ENCODE peak calls at places on chromosomes 16 and 17, in ten cellular contexts. N, E, L, W, C, V, H, K, D and B are unnamed samples. For H3K27me3, the result is how much of the 10 kb centered on the place peaks cover.

GRCh38 chr16:28873543-28874201 is 4.6 kb upstream of the ATP2A1 start:
- DNase-seq in V (no peak), W (no peak), C (peak), K (no peak), E (no peak), L (no peak), H (no peak), N (no peak), D (no peak), B (no peak)

GRCh38 chr17:2056221-2057129 is 1.6 kb downstream of the HIC1 start:
- DNase-seq in N (no peak), L (no peak), W (no peak), D (peak), E (no peak), H (no peak), C (no peak), V (peak), K (peak), B (no peak)

GRCh38 chr16:31181102-31181830 is 1.3 kb downstream of the FUS start:
- DNase-seq in K (no peak), C (peak), V (peak), E (peak), W (peak), L (peak), D (peak), N (peak), H (no peak), B (no peak)

GRCh38 chr17:3472137-3472536 is 518 bp upstream of the SPATA22 start:
- DNase-seq in L (no peak), D (no peak), K (no peak), H (no peak), W (no peak), C (no peak), E (no peak), N (no peak), V (no peak), B (no peak)

GRCh38 chr17:33725675-33726271 is 432.7 kb upstream of the ASIC2 start:
- DNase-seq in D (no peak), C (peak), W (no peak), V (peak), L (peak), K (peak), E (peak), N (peak), H (no peak), B (no peak)

GRCh38 chr16:85505794-85506339 is 107.3 kb upstream of the GSE1 start:
- DNase-seq in W (no peak), L (no peak), V (no peak), C (no peak), N (no peak), K (no peak), H (no peak), D (no peak), E (no peak), B (no peak)

GRCh38 chr17:58331815-58332719 is 3.5 kb upstream of the TSPOAP1 start:
- DNase-seq in V (no peak), H (no peak), W (peak), C (no peak), N (peak), D (no peak), E (peak), L (peak), K (no peak), B (no peak)

GRCh38 chr17:48995871-48996695 is 1.1 kb upstream of the IGF2BP1 start:
- DNase-seq in N (no peak), W (no peak), L (no peak), K (peak), V (no peak), H (no peak), E (no peak), C (peak), D (no peak), B (no peak)

GRCh38 chr17:31391496-31391949 is at the start of gene RAB11FIP4:
- DNase-seq in N (no peak), C (peak), L (no peak), D (no peak), K (peak), W (peak), H (no peak), V (peak), E (no peak), B (no peak)

GRCh38 chr17:72416054-72416691 is 295.4 kb downstream of the SOX9 start:
- DNase-seq in W (no peak), K (no peak), V (peak), H (no peak), C (peak), L (no peak), E (no peak), N (no peak), D (no peak), B (no peak)

GRCh38 chr16:88468289-88469129 is 15.4 kb downstream of the ZFPM1 start:
- DNase-seq in V (no peak), L (no peak), E (peak), D (no peak), H (no peak), W (no peak), N (no peak), K (peak), C (peak), B (no peak)

GRCh38 chr16:84568066-84568465 is 49.8 kb downstream of the COTL1 start:
- DNase-seq in D (no peak), H (no peak), L (no peak), E (no peak), K (no peak), C (no peak), V (no peak), W (no peak), N (no peak), B (no peak)

GRCh38 chr17:80968602-80969029 is 23.0 kb upstream of the CHMP6 start:
- DNase-seq in K (no peak), W (no peak), N (no peak), L (no peak), E (peak), D (peak), V (peak), H (no peak), C (peak), B (no peak)

GRCh38 chr16:85682516-85682915 is 6.2 kb downstream of the GINS2 start:
- DNase-seq in C (no peak), E (no peak), V (no peak), K (no peak), L (no peak), N (no peak), D (no peak), W (no peak), H (no peak), B (no peak)

GRCh38 chr16:54136276-54136625 is 150.3 kb downstream of the IRX3 start:
- DNase-seq in C (no peak), L (no peak), D (no peak), N (no peak), V (peak), E (no peak), W (no peak), K (no peak), H (no peak), B (no peak)

GRCh38 chr16:57946181-57946801 is 24.6 kb downstream of the CNGB1 start:
- DNase-seq in D (no peak), C (no peak), L (no peak), N (no peak), H (no peak), V (no peak), E (no peak), W (no peak), K (no peak), B (no peak)

GRCh38 chr17:57035971-57036481 is 49.0 kb upstream of the AKAP1 start:
- DNase-seq in K (no peak), E (peak), L (no peak), W (peak), C (no peak), H (no peak), N (no peak), V (no peak), D (no peak), B (no peak)

GRCh38 chr17:34579017-34579946 is at the start of gene TMEM132E:
- DNase-seq in W (peak), D (peak), N (peak), C (no peak), V (peak), E (peak), L (peak), K (peak), H (peak), B (no peak)

GRCh38 chr17:50280068-50280467 is 5.8 kb downstream of the TMEM92 start:
- DNase-seq in V (no peak), D (no peak), N (no peak), L (no peak), K (no peak), H (no peak), C (peak), W (no peak), E (no peak), B (no peak)

GRCh38 chr17:81190591-81190990 is 24.6 kb upstream of the AATK start:
- DNase-seq in D (no peak), C (no peak), N (no peak), E (no peak), K (no peak), W (no peak), H (no peak), V (no peak), L (no peak), B (no peak)

GRCh38 chr17:3795758-3796102 is 5.3 kb downstream of the ITGAE start:
- DNase-seq in E (no peak), H (no peak), D (no peak), N (no peak), K (no peak), L (no peak), V (no peak), W (no peak), C (no peak), B (no peak)

GRCh38 chr16:26740771-26741170 is 326.0 kb upstream of the C16orf82 start:
- DNase-seq in C (no peak), E (no peak), N (no peak), W (no peak), K (no peak), V (no peak), D (no peak), H (no peak), L (no peak), B (no peak)

GRCh38 chr16:4136229-4136813 is 20.1 kb upstream of the ADCY9 start:
- DNase-seq in W (no peak), N (no peak), C (no peak), E (peak), K (no peak), L (no peak), H (no peak), D (no peak), V (no peak), B (no peak)

GRCh38 chr16:66402591-66403230 is 24.4 kb upstream of the BEAN1 start:
- DNase-seq in D (no peak), C (no peak), E (no peak), H (no peak), V (no peak), N (no peak), W (no peak), K (no peak), L (no peak), B (no peak)

GRCh38 chr17:17663160-17664072 is 17.8 kb upstream of the RAI1 start:
- DNase-seq in N (peak), L (peak), D (no peak), E (peak), V (peak), H (peak), K (peak), W (no peak), C (peak), B (peak)

GRCh38 chr17:58447039-58447975 is 30.0 kb upstream of the RNF43 start:
- DNase-seq in N (peak), H (no peak), E (peak), L (peak), K (peak), V (peak), D (no peak), W (peak), C (peak), B (peak)

GRCh38 chr17:19415806-19416775 is 5.1 kb downstream of the RNF112 start:
- DNase-seq in L (no peak), H (no peak), K (no peak), E (no peak), W (no peak), C (no peak), V (no peak), D (no peak), N (no peak), B (no peak)

GRCh38 chr17:16872836-16873653 is 98.9 kb downstream of the TNFRSF13B start:
- DNase-seq in H (no peak), C (peak), V (no peak), L (peak), D (no peak), E (peak), W (no peak), K (peak), N (no peak), B (no peak)

GRCh38 chr17:36864827-36865320 is 72.4 kb upstream of the LHX1 start:
- DNase-seq in N (no peak), D (no peak), L (no peak), V (no peak), C (no peak), W (no peak), E (no peak), H (no peak), K (no peak), B (no peak)

GRCh38 chr17:14337596-14338079 is 36.8 kb downstream of the HS3ST3B1 start:
- DNase-seq in C (no peak), W (no peak), L (no peak), N (no peak), E (no peak), D (no peak), V (no peak), H (no peak), K (no peak), B (no peak)

GRCh38 chr17:77681820-77682219 is 276.7 kb upstream of the TNRC6C start:
- DNase-seq in E (peak), H (no peak), N (peak), L (peak), W (peak), V (peak), C (no peak), D (no peak), K (no peak), B (no peak)

GRCh38 chr16:48824271-48824670 is 214.3 kb upstream of the N4BP1 start:
- DNase-seq in V (no peak), W (no peak), D (no peak), L (no peak), E (no peak), N (peak), K (no peak), H (no peak), C (no peak), B (no peak)

GRCh38 chr17:27332485-27333409 is 38.8 kb downstream of the WSB1 start:
- DNase-seq in C (peak), K (peak), E (peak), V (peak), L (peak), W (peak), D (peak), N (peak), H (peak), B (peak)

GRCh38 chr17:4607773-4608187 is 23.5 kb downstream of the SMTNL2 start:
- DNase-seq in H (no peak), E (peak), L (peak), K (peak), N (peak), V (peak), D (peak), W (peak), C (peak), B (no peak)

GRCh38 chr17:38617074-38617860 is 11.5 kb upstream of the SRCIN1 start:
- DNase-seq in C (no peak), N (no peak), H (no peak), L (no peak), W (no peak), D (no peak), E (no peak), V (no peak), K (no peak), B (no peak)
- TF ChIP-seq CTCF in C (no peak), N (no peak), H (no peak), L (no peak), W (no peak), D (no peak), E (no peak), V (no peak), K (no peak), B (no peak)

GRCh38 chr17:40113961-40114272 is 7.9 kb upstream of the MSL1 start:
- DNase-seq in L (no peak), N (no peak), W (no peak), H (no peak), C (no peak), E (no peak), V (peak), K (no peak), D (peak), B (no peak)

GRCh38 chr17:40113110-40113960 is 8.4 kb upstream of the MSL1 start:
- DNase-seq in H (peak), N (peak), E (peak), V (peak), D (peak), L (peak), K (peak), C (peak), W (peak), B (peak)

GRCh38 chr17:40112718-40113109 is 9.1 kb upstream of the MSL1 start:
- DNase-seq in L (no peak), H (no peak), W (peak), N (no peak), K (no peak), E (no peak), V (no peak), C (no peak), D (peak), B (no peak)

GRCh38 chr17:40112191-40112590 is 9.6 kb upstream of the MSL1 start:
- DNase-seq in L (no peak), K (no peak), D (peak), H (no peak), V (no peak), E (no peak), N (no peak), W (no peak), C (no peak), B (no peak)

GRCh38 chr17:40115101-40115436 is 6.7 kb upstream of the MSL1 start:
- DNase-seq in N (no peak), L (no peak), V (no peak), D (no peak), K (no peak), E (no peak), W (no peak), H (no peak), C (no peak), B (no peak)
- H3K27me3 ChIP-seq in N (under half), L (under half), V (under half), D (under half), K (under half), E (under half), W (under half), H (under half), C (under half), B (under half)

DNA sequence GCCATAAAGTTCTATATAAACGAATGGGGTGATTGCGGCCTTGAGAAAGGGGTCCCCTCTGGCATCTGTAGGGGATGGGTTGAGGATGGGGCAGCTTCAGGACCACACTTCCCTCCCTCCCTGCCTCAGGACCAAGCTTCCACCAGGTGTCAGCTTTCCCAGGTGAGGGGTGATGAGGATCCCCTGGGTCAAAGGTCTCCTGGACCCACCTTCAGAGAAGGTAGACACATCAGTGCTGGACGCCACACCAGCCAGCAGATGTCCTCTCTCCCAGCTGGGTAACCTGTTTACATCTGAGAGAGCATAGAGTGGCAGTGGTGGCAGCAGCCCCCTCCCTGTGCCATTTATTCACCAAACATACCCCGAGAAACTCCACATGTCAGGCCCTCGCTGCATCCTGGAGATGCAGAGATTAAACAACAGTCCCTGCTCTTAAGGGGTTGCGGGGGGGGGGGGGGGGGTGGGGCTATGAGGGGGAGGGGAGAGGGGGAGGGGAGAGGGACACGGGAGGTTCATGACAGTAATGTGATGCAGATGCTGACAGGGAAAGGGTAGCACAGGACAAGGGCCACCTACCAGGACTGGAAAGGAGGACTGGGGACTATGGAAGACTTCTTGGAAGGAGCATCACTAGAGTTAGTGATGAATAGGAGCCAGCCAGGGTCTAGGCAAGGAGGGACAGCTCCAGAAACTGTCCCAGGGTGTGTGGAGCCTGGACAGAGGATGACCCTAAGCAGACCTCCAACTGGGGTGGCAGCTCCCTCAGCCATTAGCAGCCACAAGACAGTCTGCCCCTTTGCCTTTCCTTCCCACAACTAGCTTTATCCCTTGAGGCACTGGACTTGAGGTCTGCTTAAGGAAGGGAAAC is 5.0 kb downstream of the PROCA1 start:
- DNase-seq in H (no peak), L (no peak), V (no peak), K (no peak), E (no peak), N (no peak), C (no peak), D (no peak), W (no peak), B (no peak)
- TF ChIP-seq CTCF in H (no peak), L (no peak), V (no peak), K (no peak), E (no peak), N (no peak), C (no peak), D (no peak), W (no peak), B (no peak)

DNA sequence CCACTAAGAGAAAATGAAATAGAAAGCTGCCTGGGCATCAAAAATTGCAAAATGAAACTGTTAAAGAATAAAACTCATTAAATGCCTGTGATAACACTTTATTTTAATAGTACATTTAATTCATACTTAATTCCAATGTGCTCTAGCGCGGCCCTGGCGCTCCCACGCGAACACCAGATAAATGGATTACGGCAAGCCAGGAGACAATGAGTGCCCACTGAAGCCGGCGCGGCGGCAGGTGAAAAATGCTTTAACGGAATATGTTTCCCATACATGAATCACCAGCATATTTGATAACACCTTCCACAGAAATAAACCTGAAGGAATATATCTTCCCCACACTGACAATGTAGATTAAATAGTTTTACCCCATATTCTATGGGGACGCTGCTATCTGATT is 245.5 kb downstream of the RBFOX3 start:
- DNase-seq in C (no peak), E (no peak), V (no peak), W (no peak), H (no peak), D (no peak), N (no peak), K (no peak), L (no peak), B (no peak)
- H3K27me3 ChIP-seq in C (half or more), E (under half), V (under half), W (under half), H (under half), D (under half), N (half or more), K (under half), L (half or more), B (under half)

GRCh38 chr16:89556750-89557149 is 3.7 kb upstream of the RPL13 start:
- DNase-seq in D (no peak), N (no peak), L (no peak), V (peak), C (no peak), K (no peak), E (no peak), H (no peak), W (no peak), B (no peak)

GRCh38 chr16:89555265-89555664 is 5.2 kb upstream of the RPL13 start:
- DNase-seq in V (no peak), N (no peak), D (no peak), E (no peak), H (no peak), C (no peak), K (no peak), L (no peak), W (no peak), B (no peak)

GRCh38 chr16:89555780-89556179 is 4.7 kb upstream of the RPL13 start:
- DNase-seq in E (no peak), V (no peak), C (no peak), K (no peak), L (no peak), H (no peak), N (no peak), D (no peak), W (no peak), B (no peak)

GRCh38 chr16:89557936-89558490 is 2.5 kb upstream of the RPL13 start:
- DNase-seq in L (no peak), N (no peak), K (no peak), H (no peak), V (no peak), D (no peak), C (no peak), E (no peak), W (no peak), B (no peak)

GRCh38 chr16:89557230-89557935 is 3.1 kb upstream of the RPL13 start:
- DNase-seq in K (peak), H (peak), N (peak), D (peak), W (peak), V (peak), E (peak), L (peak), C (peak), B (no peak)
- TF ChIP-seq CTCF in K (peak), H (peak), N (peak), D (peak), W (peak), V (peak), E (peak), L (peak), C (peak), B (peak)

GRCh38 chr17:39866013-39866730 is 1.8 kb upstream of the ZPBP2 start:
- DNase-seq in E (no peak), H (no peak), V (no peak), K (no peak), W (no peak), L (no peak), D (no peak), N (no peak), C (no peak), B (no peak)
- H3K27me3 ChIP-seq in E (under half), H (under half), V (under half), K (half or more), W (half or more), L (half or more), D (under half), N (half or more), C (under half), B (under half)